ENCODE peak calls at places on chromosomes 3 and 15, in six cellular contexts. E, P, N, F, J and S are unnamed samples.

GRCh38 chr3:53970656-53971055 is 79.0 kb upstream of the SELENOK start:
- DNase-seq in E (no peak), P (no peak), N (no peak), F (no peak), J (no peak), S (no peak)

GRCh38 chr3:4425707-4426106 is 41.4 kb downstream of the SUMF1 start:
- DNase-seq in E (no peak), P (no peak), N (no peak), F (no peak), J (no peak), S (no peak)

GRCh38 chr3:32435911-32436815 is 44.5 kb downstream of the CMTM7 start:
- DNase-seq in E (no peak), P (no peak), N (no peak), F (no peak), J (no peak), S (no peak)

GRCh38 chr15:47466357-47466756 is 250.9 kb upstream of the SEMA6D start:
- DNase-seq in E (peak), P (no peak), N (no peak), F (no peak), J (no peak), S (no peak)

GRCh38 chr3:30475038-30475808 is 131.2 kb upstream of the TGFBR2 start:
- DNase-seq in E (no peak), P (no peak), N (no peak), F (no peak), J (no peak), S (no peak)

GRCh38 chr3:158539414-158540014 is 31.5 kb upstream of the MLF1 start:
- DNase-seq in E (peak), P (peak), N (no peak), F (peak), J (peak), S (no peak)

GRCh38 chr3:29754346-29754745 is 473.5 kb downstream of the RBMS3 start:
- DNase-seq in E (no peak), P (no peak), N (no peak), F (no peak), J (no peak), S (no peak)

GRCh38 chr3:56919137-56919796 is 117.5 kb upstream of the ARHGEF3 start:
- DNase-seq in E (no peak), P (no peak), N (no peak), F (no peak), J (no peak), S (no peak)

GRCh38 chr3:182094321-182094720 is 382.6 kb downstream of the SOX2 start:
- DNase-seq in E (no peak), P (no peak), N (no peak), F (no peak), J (no peak), S (no peak)

GRCh38 chr3:130656627-130657026 is 90.0 kb downstream of the PIK3R4 start:
- DNase-seq in E (no peak), P (no peak), N (no peak), F (no peak), J (no peak), S (no peak)

GRCh38 chr15:64067564-64068030 is 21.3 kb upstream of the DAPK2 start:
- DNase-seq in E (no peak), P (peak), N (peak), F (peak), J (peak), S (no peak)

GRCh38 chr15:41930221-41930866 is 36.5 kb upstream of the SPTBN5 start:
- DNase-seq in E (peak), P (no peak), N (no peak), F (no peak), J (peak), S (peak)

GRCh38 chr15:73716417-73716816 is 32.2 kb downstream of the CD276 start:
- DNase-seq in E (no peak), P (peak), N (no peak), F (peak), J (no peak), S (no peak)

GRCh38 chr3:54549607-54550006 is 378.3 kb downstream of the LRTM1 start:
- DNase-seq in E (no peak), P (no peak), N (no peak), F (no peak), J (no peak), S (no peak)

DNA sequence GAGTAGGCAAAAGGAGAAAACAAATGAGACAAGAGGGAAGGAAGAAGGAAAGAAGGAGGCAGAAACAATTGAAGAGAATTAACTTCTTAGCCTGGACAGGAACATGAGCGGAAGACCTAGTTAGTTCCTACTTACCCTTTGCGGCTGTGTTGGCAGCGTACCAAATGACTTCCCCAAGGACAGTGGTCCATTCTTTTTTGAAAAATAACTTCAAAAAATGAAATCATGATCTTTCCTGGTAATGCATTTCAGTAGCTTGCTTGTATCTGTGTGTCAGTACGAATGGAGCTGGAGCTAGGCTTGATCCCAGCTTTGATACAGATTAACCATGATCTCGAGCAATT is 41.5 kb upstream of the CFAP161 start:
- DNase-seq in E (no peak), P (peak), N (no peak), F (no peak), J (no peak), S (no peak)
- H3K4me3 ChIP-seq in E (no peak), P (no peak), N (no peak), F (no peak), J (no peak), S (no peak)

GRCh38 chr15:49622561-49622960 is 1.7 kb downstream of the DTWD1 start:
- DNase-seq in E (no peak), P (no peak), N (no peak), F (no peak), J (no peak), S (no peak)
- TF ChIP-seq CTCF in E (no peak), P (no peak), N (no peak), F (no peak), J (no peak), S (peak)

GRCh38 chr3:178385280-178385952 is 150.8 kb upstream of the KCNMB2 start:
- DNase-seq in E (no peak), P (peak), N (no peak), F (peak), J (no peak), S (no peak)
- H3K4me3 ChIP-seq in E (no peak), P (no peak), N (no peak), F (no peak), J (no peak), S (no peak)

GRCh38 chr15:101122806-101123205 is 129.0 kb downstream of the CHSY1 start:
- DNase-seq in E (no peak), P (no peak), N (peak), F (no peak), J (no peak), S (no peak)

GRCh38 chr15:101120961-101121360 is 130.9 kb downstream of the CHSY1 start:
- DNase-seq in E (no peak), P (no peak), N (peak), F (no peak), J (no peak), S (no peak)

GRCh38 chr15:101122266-101122665 is 129.6 kb downstream of the CHSY1 start:
- DNase-seq in E (no peak), P (no peak), N (peak), F (no peak), J (no peak), S (no peak)

GRCh38 chr15:101120473-101120872 is 131.4 kb downstream of the CHSY1 start:
- DNase-seq in E (no peak), P (no peak), N (peak), F (no peak), J (no peak), S (no peak)

GRCh38 chr15:101121511-101122090 is 130.2 kb downstream of the CHSY1 start:
- DNase-seq in E (peak), P (peak), N (peak), F (peak), J (no peak), S (no peak)
- TF ChIP-seq CTCF in E (peak), P (peak), N (peak), F (no peak), J (peak), S (peak)

GRCh38 chr3:150146891-150147761 is 176.4 kb upstream of the PFN2 start:
- DNase-seq in E (peak), P (peak), N (no peak), F (peak), J (peak), S (peak)
- H3K4me3 ChIP-seq in E (no peak), P (no peak), N (no peak), F (no peak), J (no peak), S (no peak)

GRCh38 chr3:13884851-13885703 is 5.2 kb upstream of the WNT7A start:
- DNase-seq in E (no peak), P (peak), N (no peak), F (peak), J (no peak), S (no peak)
- TF ChIP-seq CTCF in E (peak), P (peak), N (peak), F (peak), J (peak), S (peak)

GRCh38 chr3:13647314-13648059 is 98.6 kb downstream of the FBLN2 start:
- DNase-seq in E (peak), P (no peak), N (no peak), F (no peak), J (no peak), S (no peak)
- H3K4me3 ChIP-seq in E (no peak), P (no peak), N (no peak), F (no peak), J (no peak), S (no peak)

DNA sequence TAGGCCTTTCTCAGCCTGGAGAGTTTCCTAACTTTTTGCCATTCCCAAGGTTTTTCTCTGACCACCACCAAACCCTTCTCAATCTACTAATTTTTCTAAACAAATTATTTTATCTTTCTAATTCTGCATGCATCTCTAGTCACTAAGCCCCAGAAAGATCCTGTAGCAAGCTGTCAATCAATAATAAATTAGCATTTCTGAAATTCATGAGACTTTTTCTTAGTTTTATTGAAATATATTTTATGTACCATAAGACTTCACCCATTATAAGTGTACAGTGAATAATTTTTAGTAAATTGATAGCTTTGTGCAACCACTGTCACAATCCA is 22.4 kb upstream of the AP4E1 start:
- DNase-seq in E (no peak), P (no peak), N (no peak), F (no peak), J (no peak), S (no peak)
- TF ChIP-seq CTCF in E (no peak), P (no peak), N (peak), F (no peak), J (no peak), S (no peak)

DNA sequence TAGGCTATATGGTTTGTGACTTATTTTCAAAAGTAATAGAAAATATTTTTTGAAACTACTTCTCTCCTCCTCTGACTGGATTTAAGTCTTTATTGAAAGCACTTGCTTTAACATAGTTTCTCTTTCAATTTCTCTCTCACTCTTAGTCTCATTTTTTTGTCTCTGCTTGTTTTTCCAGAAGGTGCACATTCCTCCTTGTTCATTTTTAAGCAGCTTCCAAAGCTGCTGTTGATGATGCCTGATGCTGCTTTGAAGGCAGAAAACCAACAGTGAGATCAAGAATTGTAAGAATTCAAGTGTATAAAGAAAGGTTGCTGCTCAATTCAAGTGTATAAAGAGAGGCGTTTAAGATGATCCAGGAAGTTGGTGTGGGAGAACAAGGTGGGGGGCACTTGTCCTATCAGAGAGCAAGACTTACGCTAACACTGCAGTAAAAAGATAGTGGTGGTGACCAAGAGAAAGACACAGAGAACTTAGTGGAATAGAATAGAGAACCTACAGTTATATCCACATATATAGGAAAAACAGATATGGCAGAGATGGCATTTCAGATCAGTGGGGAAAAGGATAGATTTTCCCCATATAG is 12.1 kb downstream of the NR2C2 start:
- DNase-seq in E (no peak), P (no peak), N (no peak), F (no peak), J (no peak), S (no peak)
- H3K4me3 ChIP-seq in E (no peak), P (no peak), N (no peak), F (no peak), J (no peak), S (no peak)